ENCODE peak calls at places on chromosome 10, in five cellular contexts. J, G, W, I and S are unnamed samples.

GRCh38 chr10:4240641-4241197 is 455.7 kb upstream of the KLF6 start:
- DNase-seq in J (peak; percentile 96), G (no peak), W (peak; percentile 93), I (peak; percentile 86), S (no peak)

GRCh38 chr10:34250722-34251121 is 564.4 kb downstream of the PARD3 start:
- DNase-seq in J (no peak), G (no peak), W (no peak), I (no peak), S (no peak)

GRCh38 chr10:12602557-12602956 is 253.2 kb downstream of the CAMK1D start:
- DNase-seq in J (no peak), G (no peak), W (no peak), I (no peak), S (no peak)

GRCh38 chr10:71770255-71770654 is 3.1 kb downstream of the VSIR start:
- DNase-seq in J (peak; percentile 53), G (no peak), W (no peak), I (peak; percentile 85), S (no peak)

GRCh38 chr10:77664018-77664417 is 26.4 kb upstream of the KCNMA1 start:
- DNase-seq in J (no peak), G (no peak), W (no peak), I (no peak), S (no peak)

GRCh38 chr10:24289235-24289634 is 80.3 kb downstream of the KIAA1217 start:
- DNase-seq in J (no peak), G (no peak), W (no peak), I (no peak), S (no peak)

GRCh38 chr10:128985036-128985435 is 482.0 kb upstream of the MGMT start:
- DNase-seq in J (no peak), G (no peak), W (no peak), I (no peak), S (no peak)

GRCh38 chr10:52779541-52780390 is 7.2 kb upstream of the MBL2 start:
- DNase-seq in J (peak; percentile 53), G (no peak), W (peak; percentile 30), I (peak; percentile 69), S (peak; percentile 37)

GRCh38 chr10:50937230-50937907 is 51.9 kb upstream of the A1CF start:
- DNase-seq in J (peak; percentile 61), G (no peak), W (peak; percentile 26), I (peak; percentile 76), S (peak; percentile 12)

GRCh38 chr10:43235070-43235900 is 31.6 kb downstream of the RASGEF1A start:
- DNase-seq in J (no peak), G (no peak), W (no peak), I (no peak), S (no peak)

GRCh38 chr10:117175215-117175900 is 21.9 kb upstream of the KCNK18 start:
- DNase-seq in J (no peak), G (no peak), W (no peak), I (no peak), S (peak; percentile 20)

GRCh38 chr10:44047361-44047760 is 337.5 kb downstream of the CXCL12 start:
- DNase-seq in J (no peak), G (no peak), W (no peak), I (no peak), S (no peak)

GRCh38 chr10:102408728-102409603 is 9.6 kb downstream of the PSD start:
- DNase-seq in J (peak; percentile 44), G (no peak), W (peak; percentile 60), I (peak; percentile 73), S (no peak)

GRCh38 chr10:78267598-78267997 is 233.9 kb downstream of the RPS24 start:
- DNase-seq in J (peak; percentile 68), G (no peak), W (peak; percentile 63), I (peak; percentile 61), S (no peak)

GRCh38 chr10:101817542-101818118 is 614 bp downstream of the OGA start:
- DNase-seq in J (peak; percentile 95), G (peak; percentile 62), W (peak; percentile 97), I (peak; percentile 97), S (peak; percentile 93)

GRCh38 chr10:126004752-126005151 is 108.4 kb downstream of the FANK1 start:
- DNase-seq in J (no peak), G (no peak), W (no peak), I (no peak), S (no peak)
- H3K9ac ChIP-seq in J (no peak overlapping the region), G (no peak overlapping the region), W (no peak overlapping the region), I (no peak overlapping the region), S (no peak overlapping the region)

DNA sequence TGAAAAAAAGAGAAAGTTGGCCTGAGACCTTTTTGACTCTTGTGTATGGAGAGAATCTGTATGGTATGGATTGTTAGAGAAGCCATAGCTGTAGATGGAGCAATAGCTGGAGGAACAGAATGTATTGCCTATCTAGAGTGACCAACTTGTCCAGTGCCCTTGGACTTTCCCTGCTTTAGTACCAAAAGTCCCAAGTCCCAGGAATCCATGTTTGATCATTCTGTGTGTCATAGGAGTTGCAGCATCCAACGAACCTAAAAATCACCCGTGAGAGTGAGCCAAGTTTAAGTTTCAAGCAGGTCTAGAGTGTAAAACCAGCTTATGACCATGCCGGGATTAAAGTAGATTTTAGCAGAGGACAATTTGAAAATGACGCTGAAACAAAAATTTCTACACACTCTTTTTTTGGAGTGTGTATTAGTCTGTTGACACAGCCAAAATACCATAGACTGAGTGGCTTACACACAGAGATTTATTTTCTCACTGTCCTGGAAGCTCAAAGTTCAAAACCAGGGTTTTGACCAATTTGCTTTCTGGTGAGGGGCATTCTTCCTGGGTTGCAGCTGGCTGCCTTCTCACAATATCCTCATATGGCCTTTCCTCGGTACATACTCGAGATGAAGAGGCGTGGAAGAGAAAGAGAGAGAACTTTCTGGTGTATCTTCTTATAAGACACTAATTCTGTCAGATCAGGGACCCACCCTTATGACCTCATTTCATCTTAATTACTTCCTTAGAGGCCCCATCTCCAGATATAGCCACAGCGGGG is 36.9 kb upstream of the ZNF518A start:
- DNase-seq in J (no peak), G (no peak), W (no peak), I (no peak), S (no peak)
- H2AFZ ChIP-seq in J (no peak overlapping the region), G (no peak overlapping the region), W (no peak overlapping the region), I (no peak overlapping the region), S (no peak overlapping the region)

GRCh38 chr10:97182327-97182990 is 3.3 kb downstream of the SLIT1 start:
- DNase-seq in J (no peak), G (no peak), W (no peak), I (no peak), S (no peak)

GRCh38 chr10:97185326-97186058 is at the start of gene SLIT1:
- DNase-seq in J (no peak), G (no peak), W (no peak), I (no peak), S (no peak)

GRCh38 chr10:97186911-97187310 is 1.2 kb upstream of the SLIT1 start:
- DNase-seq in J (no peak), G (no peak), W (no peak), I (no peak), S (no peak)

GRCh38 chr10:97183314-97183713 is 2.4 kb downstream of the SLIT1 start:
- DNase-seq in J (no peak), G (no peak), W (no peak), I (no peak), S (no peak)

DNA sequence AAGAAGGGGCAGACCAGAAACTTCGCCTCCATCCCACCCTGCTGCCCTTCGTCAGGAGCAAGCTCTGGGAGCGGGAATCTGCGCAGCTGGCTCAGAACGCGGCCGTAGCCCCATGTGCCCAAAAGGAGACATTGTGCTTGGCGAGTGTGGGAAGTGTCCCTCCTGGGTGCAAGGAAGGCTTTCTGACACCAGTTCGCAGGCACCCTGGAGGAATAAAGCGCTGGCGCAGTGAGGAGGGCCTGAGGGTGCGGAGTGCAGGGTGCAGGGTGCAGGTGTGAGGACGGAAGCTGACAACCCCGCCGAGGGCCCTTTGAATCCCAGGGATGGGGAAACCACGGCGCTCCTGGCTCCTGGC is 811 bp downstream of the SLIT1 start:
- DNase-seq in J (no peak), G (no peak), W (no peak), I (no peak), S (no peak)
- H3K4me3 ChIP-seq in J (no peak overlapping the region), G (no peak overlapping the region), W (no peak overlapping the region), I (no peak overlapping the region), S (no peak overlapping the region)

DNA sequence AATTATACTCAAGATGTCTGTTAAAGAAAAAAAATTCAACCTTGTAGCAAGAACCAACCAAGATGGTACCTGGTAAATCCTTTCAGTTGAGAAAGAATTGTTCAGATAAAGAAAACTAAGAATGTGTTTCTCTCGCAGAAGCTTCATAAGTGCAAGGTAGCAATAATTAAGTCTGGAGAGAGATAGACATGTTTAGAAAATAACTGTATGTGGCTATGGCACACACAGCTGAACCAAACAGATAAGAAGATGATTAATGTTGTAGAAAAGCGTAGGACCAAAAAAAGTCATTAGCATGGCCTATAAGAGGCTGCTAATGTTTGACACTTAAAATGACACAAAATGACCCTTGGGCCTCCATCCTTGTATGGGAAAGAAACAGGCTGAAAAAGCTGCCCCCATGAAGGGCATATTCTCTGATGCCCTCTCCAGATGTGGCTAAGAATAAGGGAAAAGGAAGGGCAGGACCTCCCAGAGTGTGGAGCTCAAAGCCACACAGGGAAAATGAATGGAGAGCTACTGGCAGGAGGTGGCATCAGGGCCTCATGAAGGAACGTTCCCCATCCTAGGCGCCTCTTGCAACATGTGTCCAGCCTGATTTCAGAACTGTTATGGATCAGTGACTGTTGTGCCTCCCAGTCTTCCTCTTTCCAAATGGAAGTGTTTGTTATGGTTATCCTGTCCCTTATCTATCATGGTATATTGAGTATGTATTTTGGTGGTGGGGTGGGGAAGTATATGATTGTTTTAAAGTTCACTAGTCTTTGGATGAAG is 30.7 kb downstream of the TLL2 start:
- DNase-seq in J (no peak), G (no peak), W (no peak), I (no peak), S (no peak)
- H3K9ac ChIP-seq in J (no peak overlapping the region), G (no peak overlapping the region), W (no peak overlapping the region), I (no peak overlapping the region), S (no peak overlapping the region)

DNA sequence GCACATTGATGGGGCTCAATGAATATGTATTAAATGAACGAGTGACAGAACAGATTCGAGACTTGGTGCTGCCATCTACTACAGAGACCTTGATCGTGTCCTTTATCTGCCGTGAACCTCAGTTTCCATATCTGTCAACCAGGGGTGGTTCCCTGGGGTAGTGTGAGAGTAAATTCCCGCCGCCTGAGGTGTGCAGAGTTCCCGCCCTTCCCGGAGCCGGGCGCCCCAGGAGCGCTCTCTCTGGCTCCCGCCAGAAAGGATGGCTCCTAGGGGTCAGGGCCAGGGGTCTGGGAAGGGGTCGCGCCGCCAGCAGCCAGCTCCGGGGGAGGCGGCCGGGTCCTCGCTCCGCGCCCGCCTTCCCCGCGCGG is 333 bp upstream of the PLCE1 start:
- DNase-seq in J (no peak), G (no peak), W (no peak), I (no peak), S (no peak)
- H2AFZ ChIP-seq in J (peak overlapping the region; percentile 93), G (no peak overlapping the region), W (no peak overlapping the region), I (peak overlapping the region; percentile 86), S (peak overlapping the region; percentile 79)